ENCODE peak calls at places on chromosomes 5 and 9, in six cellular contexts. I is foreskin fibroblast, V is adrenal gland, Q is cardiac muscle cell, A is GM20000, O is omental fat pad. B is an unnamed sample.

GRCh38 chr5:132425975-132426524 is 56.5 kb downstream of the SLC22A5 start:
- DNase-seq in V (no peak), Q (no peak), A (no peak), I (no peak), O (no peak), B (no peak)

GRCh38 chr5:117131876-117132275 is 557.3 kb upstream of the SEMA6A start:
- DNase-seq in V (no peak), A (no peak), I (no peak), O (no peak), Q (no peak), B (no peak)

GRCh38 chr5:45741110-45741509 is 44.9 kb upstream of the HCN1 start:
- DNase-seq in O (no peak), A (no peak), I (no peak), Q (no peak), V (no peak), B (no peak)

GRCh38 chr9:136093331-136093986 is 1.6 kb downstream of the NACC2 start:
- DNase-seq in V (no peak), O (no peak), I (no peak), A (no peak), Q (no peak), B (no peak)

GRCh38 chr9:336039-336438 is 121.4 kb downstream of the DOCK8 start:
- DNase-seq in O (no peak), Q (no peak), V (no peak), I (no peak), A (no peak), B (no peak)

GRCh38 chr5:102666164-102666951 is 88.7 kb upstream of the PAM start:
- DNase-seq in O (no peak), V (peak; percentile 83), Q (peak; percentile 3), A (no peak), I (no peak), B (no peak)

GRCh38 chr5:141763526-141763925 is 81.5 kb upstream of the ARAP3 start:
- DNase-seq in O (no peak), I (no peak), Q (no peak), A (no peak), V (no peak), B (no peak)

GRCh38 chr5:135031146-135031812 is 2.7 kb downstream of the PITX1 start:
- DNase-seq in I (no peak), O (no peak), A (no peak), Q (no peak), V (no peak), B (no peak)

GRCh38 chr5:52893863-52894262 is 95.3 kb upstream of the ITGA2 start:
- DNase-seq in V (no peak), O (no peak), A (no peak), Q (no peak), I (no peak), B (no peak)

GRCh38 chr9:21244841-21245240 is 5.0 kb upstream of the IFNA14 start:
- DNase-seq in V (no peak), I (no peak), A (no peak), O (no peak), Q (no peak), B (no peak)

GRCh38 chr5:166354277-166354676 is 1937.2 kb upstream of the WWC1 start:
- DNase-seq in V (no peak), I (no peak), A (no peak), Q (no peak), O (no peak), B (no peak)

GRCh38 chr9:105841562-105841961 is 147.2 kb downstream of the TMEM38B start:
- DNase-seq in Q (no peak), I (no peak), O (no peak), A (no peak), V (no peak), B (no peak)

GRCh38 chr9:99824378-99825157 is 2.9 kb downstream of the NR4A3 start:
- DNase-seq in I (no peak), Q (peak; percentile 52), A (peak; percentile 86), V (no peak), O (no peak), B (peak; percentile 75)

GRCh38 chr5:79076819-79077218 is 7.3 kb downstream of the BHMT2 start:
- DNase-seq in V (no peak), O (no peak), A (no peak), I (no peak), Q (no peak), B (no peak)

GRCh38 chr5:143217065-143217803 is 186.3 kb downstream of the NR3C1 start:
- DNase-seq in I (no peak), O (no peak), Q (peak; percentile 63), V (no peak), A (no peak), B (no peak)
- TF ChIP-seq CTCF in I (no peak), O (no peak), Q (peak; percentile 9), V (no peak), A (no peak), B (no peak)

GRCh38 chr9:86722706-86723075 is 224.6 kb downstream of the GAS1 start:
- DNase-seq in V (no peak), Q (no peak), I (no peak), A (no peak), O (no peak), B (no peak)

GRCh38 chr9:86720893-86721698 is 226.2 kb downstream of the GAS1 start:
- DNase-seq in Q (peak; percentile 88), V (no peak), A (no peak), I (no peak), O (no peak), B (no peak)

GRCh38 chr9:86723351-86723750 is 224.0 kb downstream of the GAS1 start:
- DNase-seq in O (no peak), I (no peak), Q (no peak), V (no peak), A (no peak), B (no peak)

GRCh38 chr9:86721843-86722705 is 225.2 kb downstream of the GAS1 start:
- DNase-seq in V (no peak), O (no peak), Q (peak; percentile 97), I (peak; percentile 88), A (no peak), B (no peak)

DNA sequence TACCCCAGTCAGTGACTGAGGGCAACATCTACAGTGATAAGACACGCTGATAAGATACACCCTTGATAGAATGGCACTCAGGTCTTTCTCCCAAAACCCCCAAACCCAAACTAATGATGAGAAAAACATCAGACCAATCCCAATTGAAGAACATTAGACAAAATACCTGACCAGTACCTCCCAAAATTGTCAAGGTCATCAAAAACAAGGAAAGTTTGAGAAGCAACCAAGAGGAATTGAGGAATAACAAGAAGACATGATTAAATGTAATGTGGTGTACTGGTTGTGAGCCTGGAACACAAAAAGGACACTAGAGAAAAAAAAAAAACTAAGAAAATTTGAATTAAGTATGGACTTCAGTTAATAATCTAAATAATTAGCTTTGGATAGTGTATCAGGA is 222.8 kb downstream of the GAS1 start:
- DNase-seq in V (no peak), O (no peak), Q (no peak), A (no peak), I (no peak), B (no peak)
- TF ChIP-seq CTCF in V (no peak), O (no peak), Q (no peak), A (no peak), I (no peak), B (no peak)

DNA sequence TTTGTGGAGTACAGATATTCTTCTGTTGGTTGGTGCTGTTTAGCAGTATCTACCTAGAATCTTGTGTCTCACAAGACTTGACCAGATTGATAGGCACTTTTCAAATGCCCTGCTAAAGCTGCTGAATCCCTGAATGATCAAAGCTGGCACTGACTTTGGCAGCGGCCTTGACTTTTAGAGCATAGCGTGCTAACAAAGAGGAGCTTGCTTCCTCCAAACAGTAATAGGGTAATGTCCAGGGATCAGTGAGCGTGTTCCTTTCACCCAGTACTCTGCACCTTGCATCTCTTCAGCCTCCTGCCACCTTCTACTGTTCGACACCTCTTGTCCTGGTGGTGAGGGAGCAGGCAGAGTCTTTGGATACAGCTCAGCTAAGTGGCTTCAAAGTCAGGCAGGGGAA is 100.8 kb downstream of the IQGAP2 start:
- DNase-seq in V (peak; percentile 80), Q (no peak), A (no peak), I (no peak), O (no peak), B (no peak)
- TF ChIP-seq CTCF in V (no peak), Q (no peak), A (no peak), I (no peak), O (no peak), B (no peak)

DNA sequence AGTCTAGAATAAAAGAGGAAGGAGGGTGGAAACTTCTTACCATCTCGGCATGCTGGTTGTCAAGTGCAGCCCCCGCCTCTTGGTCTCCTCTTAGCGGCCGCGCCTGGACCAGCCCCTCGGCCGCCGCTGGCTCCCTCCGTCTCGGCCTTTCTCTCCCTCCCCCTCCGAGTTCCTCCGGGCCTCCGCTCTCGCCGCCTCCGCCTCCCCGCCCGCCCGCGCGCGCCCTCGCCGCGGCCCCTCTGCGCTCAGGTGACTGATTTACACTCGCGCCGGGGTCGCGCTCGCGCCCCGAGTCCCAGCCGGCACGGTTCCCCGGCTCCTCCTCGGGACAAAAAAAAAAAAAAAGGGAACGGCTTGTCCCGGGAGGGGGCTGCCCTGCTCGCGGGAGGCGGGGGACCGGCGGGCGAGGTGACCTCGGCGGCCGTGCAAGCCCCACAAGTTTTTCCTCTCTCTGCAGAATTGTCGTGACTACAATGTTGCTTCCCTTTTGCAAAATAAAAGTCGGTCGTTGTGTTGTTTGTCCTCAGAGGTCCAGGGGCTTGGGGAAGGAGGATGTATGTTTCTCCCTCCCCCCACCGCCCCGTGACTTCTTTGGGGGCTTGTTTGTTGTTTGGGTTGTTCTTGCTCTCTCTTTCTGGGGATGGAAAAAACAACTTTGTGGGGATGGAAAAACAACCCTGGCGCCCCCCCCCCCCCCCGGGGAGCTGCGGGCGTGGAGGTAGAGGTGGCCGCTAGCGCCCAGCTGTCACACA is at the start of gene BNC2:
- DNase-seq in V (no peak), A (peak; percentile 61), Q (peak; percentile 83), I (peak; percentile 57), O (no peak), B (peak; percentile 35)
- TF ChIP-seq CTCF in V (no peak), A (no peak), Q (peak; percentile 4), I (peak; percentile 9), O (no peak), B (no peak)

B was measured in natural killer cell.